ENCODE peak calls at places on chromosomes 13 and 19, in six cellular contexts. S is NCI-H2081, Q is GM12878, E is neural crest cell, F is iris pigment epithelial cell, C is RWPE1. A is an unnamed sample.

GRCh38 chr19:4343845-4344713 is 717 bp downstream of the MPND start:
- DNase-seq in S (no peak), Q (no peak), E (no peak), F (no peak), C (no peak), A (no peak)

GRCh38 chr13:105336706-105337582 is 1198.5 kb downstream of the EFNB2 start:
- DNase-seq in S (no peak), Q (no peak), E (no peak), F (peak), C (no peak), A (no peak)

GRCh38 chr13:21234537-21234936 is 58.1 kb downstream of the MRPL57 start:
- DNase-seq in S (no peak), Q (no peak), E (no peak), F (no peak), C (no peak), A (peak)

GRCh38 chr19:53019684-53020083 is 6.0 kb downstream of the ERVV-1 start:
- DNase-seq in S (no peak), Q (no peak), E (no peak), F (peak), C (no peak), A (peak)

GRCh38 chr19:13611596-13611995 is 105.3 kb upstream of the CACNA1A start:
- DNase-seq in S (no peak), Q (no peak), E (no peak), F (no peak), C (no peak), A (no peak)

GRCh38 chr13:34216251-34216650 is 398.3 kb downstream of the RFC3 start:
- DNase-seq in S (no peak), Q (no peak), E (no peak), F (no peak), C (no peak), A (no peak)

GRCh38 chr13:73303858-73304257 is 245.1 kb downstream of the KLF5 start:
- DNase-seq in S (no peak), Q (no peak), E (no peak), F (peak), C (peak), A (no peak)

GRCh38 chr19:50711805-50712204 is 7.8 kb downstream of the SHANK1 start:
- DNase-seq in S (no peak), Q (no peak), E (no peak), F (no peak), C (no peak), A (no peak)

GRCh38 chr19:31427857-31428256 is 78.6 kb upstream of the TSHZ3 start:
- DNase-seq in S (no peak), Q (no peak), E (no peak), F (peak), C (no peak), A (no peak)

GRCh38 chr13:23687614-23688013 is 117.4 kb downstream of the TNFRSF19 start:
- DNase-seq in S (no peak), Q (no peak), E (no peak), F (no peak), C (no peak), A (no peak)

GRCh38 chr19:7372810-7373209 is 24.1 kb downstream of the ARHGEF18 start:
- DNase-seq in S (no peak), Q (no peak), E (no peak), F (no peak), C (no peak), A (no peak)

GRCh38 chr13:110265341-110265681 is 41.6 kb downstream of the COL4A1 start:
- DNase-seq in S (no peak), Q (no peak), E (no peak), F (no peak), C (no peak), A (no peak)

GRCh38 chr13:47033216-47033615 is 136.4 kb upstream of the HTR2A start:
- DNase-seq in S (no peak), Q (no peak), E (no peak), F (peak), C (no peak), A (no peak)

GRCh38 chr13:46640843-46641242 is 87.9 kb downstream of the LRCH1 start:
- DNase-seq in S (no peak), Q (no peak), E (no peak), F (peak), C (peak), A (no peak)

GRCh38 chr13:27001705-27002104 is 169.9 kb downstream of the USP12 start:
- DNase-seq in S (peak), Q (no peak), E (no peak), F (no peak), C (no peak), A (no peak)

GRCh38 chr13:64925284-64925683 is 2304.9 kb downstream of the PCDH9 start:
- DNase-seq in S (no peak), Q (no peak), E (peak), F (peak), C (no peak), A (no peak)

GRCh38 chr13:30805603-30806011 is 70.3 kb downstream of the ALOX5AP start:
- DNase-seq in S (no peak), Q (no peak), E (peak), F (no peak), C (no peak), A (peak)

GRCh38 chr19:49155005-49155826 is at the start of gene HRC:
- DNase-seq in S (no peak), Q (no peak), E (no peak), F (no peak), C (no peak), A (no peak)

GRCh38 chr19:58563034-58563573 is 4.7 kb upstream of the UBE2M start:
- DNase-seq in S (no peak), Q (no peak), E (no peak), F (no peak), C (no peak), A (no peak)

GRCh38 chr13:103282571-103283450 is 216.6 kb upstream of the SLC10A2 start:
- DNase-seq in S (no peak), Q (no peak), E (no peak), F (peak), C (peak), A (no peak)

GRCh38 chr13:99657848-99658265 is 156.6 kb downstream of the TM9SF2 start:
- DNase-seq in S (peak), Q (no peak), E (peak), F (peak), C (no peak), A (peak)

GRCh38 chr19:40803857-40804782 is 5.1 kb downstream of the EGLN2 start:
- DNase-seq in S (no peak), Q (peak), E (no peak), F (no peak), C (no peak), A (no peak)

GRCh38 chr19:49767380-49767779 is 579 bp downstream of the AP2A1 start:
- DNase-seq in S (no peak), Q (no peak), E (no peak), F (no peak), C (peak), A (no peak)

GRCh38 chr19:46413262-46414031 is at the start of gene CCDC8:
- DNase-seq in S (no peak), Q (no peak), E (peak), F (peak), C (peak), A (peak)

GRCh38 chr13:88125055-88125454 is 453.9 kb downstream of the SLITRK5 start:
- DNase-seq in S (no peak), Q (no peak), E (no peak), F (no peak), C (no peak), A (no peak)

GRCh38 chr19:55336101-55336500 is 3.6 kb upstream of the KMT5C start:
- DNase-seq in S (no peak), Q (no peak), E (no peak), F (no peak), C (peak), A (no peak)

GRCh38 chr13:69044629-69045028 is 1063.0 kb upstream of the ATXN8OS start:
- DNase-seq in S (no peak), Q (no peak), E (no peak), F (no peak), C (no peak), A (no peak)

GRCh38 chr13:99658266-99658991 is 157.2 kb downstream of the TM9SF2 start:
- DNase-seq in S (peak), Q (no peak), E (peak), F (peak), C (no peak), A (peak)

GRCh38 chr13:50989476-50989875 is 79.9 kb downstream of the RNASEH2B start:
- DNase-seq in S (peak), Q (no peak), E (no peak), F (peak), C (no peak), A (no peak)

GRCh38 chr19:55173717-55174409 is 6.2 kb downstream of the SYT5 start:
- DNase-seq in S (peak), Q (no peak), E (peak), F (peak), C (peak), A (peak)

GRCh38 chr19:390386-391198 is 18.4 kb downstream of the C2CD4C start:
- DNase-seq in S (no peak), Q (no peak), E (no peak), F (no peak), C (no peak), A (no peak)

GRCh38 chr19:13681509-13681908 is 82.8 kb upstream of the MRI1 start:
- DNase-seq in S (no peak), Q (no peak), E (no peak), F (no peak), C (no peak), A (no peak)